ENCODE peak calls at places on chromosome 14, in ten cellular contexts. P is activated T-cell treated with anti-CD3 and anti-CD28 coated beads for 24 hours; M is SJSA1; L is HFF-Myc; U is SK-N-SH; O is fibroblast of the conjunctiva; W is PC-3; C is HT1080; K is GM03348; R is CD4-positive, CD25-positive, alpha-beta regulatory T cell. N is an unnamed sample.

GRCh38 chr14:99137001-99137700 is 134.8 kb downstream of the BCL11B start:
- DNase-seq in W (no peak), C (no peak), P (no peak), L (no peak), R (no peak), O (no peak), K (no peak), M (peak), U (no peak), N (no peak)

GRCh38 chr14:100028990-100029677 is 36.1 kb upstream of the EVL start:
- DNase-seq in C (no peak), W (peak), L (no peak), M (no peak), O (no peak), K (no peak), P (no peak), R (no peak), U (no peak), N (no peak)

GRCh38 chr14:91263329-91263728 is 18.8 kb upstream of the GPR68 start:
- DNase-seq in U (no peak), C (no peak), P (no peak), W (no peak), K (no peak), M (no peak), L (no peak), R (no peak), O (no peak), N (no peak)

GRCh38 chr14:36751116-36751515 is 89.5 kb downstream of the PAX9 start:
- DNase-seq in M (no peak), W (peak), K (no peak), C (no peak), L (no peak), P (no peak), R (no peak), U (no peak), O (no peak), N (no peak)

GRCh38 chr14:75132374-75133086 is 5.7 kb upstream of the NEK9 start:
- DNase-seq in O (peak), C (peak), L (peak), U (peak), W (peak), R (peak), P (peak), M (no peak), K (peak), N (peak)

GRCh38 chr14:98210045-98210678 is 1061.8 kb downstream of the BCL11B start:
- DNase-seq in L (no peak), R (peak), K (no peak), C (peak), M (no peak), W (no peak), O (no peak), P (no peak), U (no peak), N (peak)

GRCh38 chr14:99393059-99393655 is 87.5 kb downstream of the SETD3 start:
- DNase-seq in C (peak), M (no peak), W (peak), P (no peak), R (peak), K (peak), U (peak), O (no peak), L (no peak), N (peak)

GRCh38 chr14:96363751-96364336 is 518 bp downstream of the GSKIP start:
- DNase-seq in O (peak), K (peak), U (peak), L (no peak), M (no peak), C (peak), R (no peak), P (peak), W (peak), N (peak)

GRCh38 chr14:49727171-49727570 is 34.3 kb downstream of the KLHDC1 start:
- DNase-seq in U (no peak), M (no peak), R (no peak), K (no peak), P (no peak), W (no peak), C (no peak), L (no peak), O (no peak), N (no peak)

GRCh38 chr14:59481407-59482119 is 2.6 kb downstream of the L3HYPDH start:
- DNase-seq in P (no peak), K (peak), L (no peak), M (no peak), W (peak), C (peak), O (peak), U (no peak), R (no peak), N (no peak)

GRCh38 chr14:32984531-32984930 is 45.9 kb downstream of the NPAS3 start:
- DNase-seq in W (no peak), U (no peak), C (no peak), L (no peak), R (no peak), P (no peak), M (no peak), K (no peak), O (no peak), N (no peak)

GRCh38 chr14:88765130-88765529 is 27.6 kb downstream of the EML5 start:
- DNase-seq in K (no peak), R (no peak), O (no peak), W (no peak), U (no peak), L (peak), M (no peak), P (no peak), C (peak), N (no peak)

GRCh38 chr14:52827426-52827825 is 36.0 kb upstream of the GNPNAT1 start:
- DNase-seq in P (no peak), W (no peak), K (no peak), L (no peak), U (no peak), O (no peak), M (no peak), C (no peak), R (no peak), N (no peak)

N was measured in central memory CD4-positive, alpha-beta T cell.